ENCODE peak calls at places on chromosome X, in five cellular contexts. K is neural progenitor cell, A is MM.1S, J is GM23338, D is A673. Q is an unnamed sample.
A peak's percentile ranks its signal among the peaks of the same experiment; 100 is the strongest.

GRCh38 chrX:55099162-55099561 is 10.3 kb downstream of the PAGE2 start:
- DNase-seq in K (no peak), A (no peak), J (no peak), D (no peak), Q (no peak)

GRCh38 chrX:97046861-97047260 is 163.2 kb downstream of the RPA4 start:
- DNase-seq in K (no peak), A (no peak), J (no peak), D (no peak), Q (no peak)

GRCh38 chrX:138754861-138755260 is 43.3 kb upstream of the FGF13 start:
- DNase-seq in K (no peak), A (no peak), J (no peak), D (no peak), Q (no peak)

GRCh38 chrX:12895856-12896255 is 10.6 kb upstream of the TLR8 start:
- DNase-seq in K (no peak), A (no peak), J (no peak), D (no peak), Q (no peak)

GRCh38 chrX:129845616-129846190 is 2.0 kb upstream of the ZDHHC9 start:
- DNase-seq in K (no peak), A (no peak), J (no peak), D (no peak), Q (no peak)

GRCh38 chrX:115134366-115134765 is 54.8 kb upstream of the RBMXL3 start:
- DNase-seq in K (no peak), A (no peak), J (no peak), D (no peak), Q (no peak)

GRCh38 chrX:118652717-118653116 is 74.7 kb upstream of the IL13RA1 start:
- DNase-seq in K (no peak), A (no peak), J (no peak), D (no peak), Q (no peak)

GRCh38 chrX:48790477-48790876 is 4.1 kb downstream of the GATA1 start:
- DNase-seq in K (no peak), A (no peak), J (no peak), D (no peak), Q (no peak)

GRCh38 chrX:128619490-128619889 is 567.3 kb upstream of the ACTRT1 start:
- DNase-seq in K (no peak), A (no peak), J (peak; percentile 24), D (no peak), Q (no peak)

GRCh38 chrX:12223650-12224049 is 85.4 kb downstream of the FRMPD4 start:
- DNase-seq in K (no peak), A (no peak), J (no peak), D (no peak), Q (no peak)

GRCh38 chrX:16511776-16512400 is 138.1 kb upstream of the S100G start:
- DNase-seq in K (no peak), A (no peak), J (no peak), D (no peak), Q (no peak)

GRCh38 chrX:30521440-30522182 is 56.0 kb downstream of the TASL start:
- DNase-seq in K (peak; percentile 25), A (no peak), J (no peak), D (peak; percentile 86), Q (peak; percentile 30)

GRCh38 chrX:126456136-126456535 is 96.5 kb downstream of the DCAF12L1 start:
- DNase-seq in K (no peak), A (no peak), J (peak; percentile 12), D (no peak), Q (no peak)

GRCh38 chrX:23333842-23334535 is 660 bp upstream of the PTCHD1 start:
- DNase-seq in K (peak; percentile 67), A (no peak), J (peak; percentile 63), D (peak; percentile 1), Q (no peak)

GRCh38 chrX:153670748-153671588 is 2.6 kb downstream of the PNCK start:
- DNase-seq in K (no peak), A (no peak), J (no peak), D (no peak), Q (no peak)

GRCh38 chrX:30795981-30796958 is 92.8 kb downstream of the TAB3 start:
- DNase-seq in K (no peak), A (no peak), J (no peak), D (no peak), Q (no peak)

GRCh38 chrX:133415276-133416105 is at the start of gene GPC4:
- DNase-seq in K (peak; percentile 74), A (peak; percentile 48), J (peak; percentile 86), D (peak; percentile 81), Q (no peak)

GRCh38 chrX:46957299-46957698 is 45.1 kb downstream of the JADE3 start:
- DNase-seq in K (no peak), A (no peak), J (no peak), D (peak; percentile 31), Q (no peak)

GRCh38 chrX:123339201-123339905 is 155.3 kb downstream of the GRIA3 start:
- DNase-seq in K (no peak), A (no peak), J (no peak), D (no peak), Q (no peak)

GRCh38 chrX:2320580-2321327 is 180.0 kb downstream of the DHRSX start:
- DNase-seq in K (no peak), A (no peak), J (no peak), D (no peak), Q (no peak)

GRCh38 chrX:5236096-5236495 is 992.6 kb downstream of the NLGN4X start:
- DNase-seq in K (peak; percentile 44), A (peak; percentile 74), J (peak; percentile 39), D (peak; percentile 68), Q (no peak)

GRCh38 chrX:12526296-12526695 is 264.9 kb upstream of the PRPS2 start:
- DNase-seq in K (peak; percentile 23), A (no peak), J (peak; percentile 11), D (no peak), Q (no peak)

GRCh38 chrX:147340947-147341346 is 526.4 kb upstream of the CXorf51A start:
- DNase-seq in K (no peak), A (no peak), J (no peak), D (no peak), Q (no peak)

GRCh38 chrX:133045986-133046385 is 50.9 kb downstream of the USP26 start:
- DNase-seq in K (peak; percentile 37), A (peak; percentile 13), J (peak; percentile 51), D (peak; percentile 35), Q (peak; percentile 1)

GRCh38 chrX:125004799-125005198 is 314.9 kb upstream of the TEX13C start:
- DNase-seq in K (no peak), A (no peak), J (no peak), D (no peak), Q (no peak)

GRCh38 chrX:144334577-144334976 is 450.7 kb downstream of the UBE2NL start:
- DNase-seq in K (peak; percentile 2), A (no peak), J (no peak), D (peak; percentile 3), Q (no peak)

GRCh38 chrX:41481264-41482109 is 34.3 kb downstream of the NYX start:
- DNase-seq in K (peak; percentile 50), A (no peak), J (peak; percentile 67), D (peak; percentile 12), Q (no peak)

GRCh38 chrX:21812628-21813027 is 26.8 kb upstream of the MBTPS2 start:
- DNase-seq in K (no peak), A (no peak), J (peak; percentile 48), D (no peak), Q (no peak)

GRCh38 chrX:21813612-21814368 is 25.6 kb upstream of the MBTPS2 start:
- DNase-seq in K (peak; percentile 3), A (no peak), J (peak; percentile 23), D (no peak), Q (no peak)

GRCh38 chrX:21806691-21807090 is 32.7 kb upstream of the MBTPS2 start:
- DNase-seq in K (no peak), A (no peak), J (no peak), D (peak; percentile 2), Q (no peak)

DNA sequence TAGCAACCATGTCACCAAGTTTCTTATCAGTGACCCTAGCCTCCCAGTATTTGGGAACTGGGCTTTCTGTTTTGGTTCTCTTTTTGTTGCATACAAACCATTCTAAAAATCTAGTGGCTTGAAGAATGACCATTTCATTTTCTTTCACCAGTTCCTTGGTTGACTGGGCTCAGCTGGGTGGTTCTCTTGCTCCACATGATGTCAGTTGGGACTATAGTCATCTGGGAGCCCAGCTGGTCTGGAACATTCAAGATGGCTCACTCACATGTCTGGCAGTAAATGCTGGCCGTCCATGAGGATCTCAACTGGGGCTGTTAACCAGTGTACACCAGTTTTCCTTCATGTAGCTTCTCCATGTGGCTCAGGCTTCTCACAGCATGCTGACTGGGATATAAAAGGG is 27.6 kb upstream of the MBTPS2 start:
- DNase-seq in K (no peak), A (no peak), J (no peak), D (no peak), Q (no peak)
- TF ChIP-seq EZH2 in K (no peak), A (no peak), J (no peak), D (no peak), Q (no peak)

GRCh38 chrX:67546496-67547423 is 2.9 kb downstream of the AR start:
- DNase-seq in K (peak; percentile 41), A (no peak), J (peak; percentile 45), D (no peak), Q (no peak)

GRCh38 chrX:67543818-67544217 is at the start of gene AR:
- DNase-seq in K (peak; percentile 84), A (no peak), J (peak; percentile 76), D (no peak), Q (no peak)

GRCh38 chrX:67545772-67546495 is 2.1 kb downstream of the AR start:
- DNase-seq in K (peak; percentile 49), A (no peak), J (peak; percentile 26), D (no peak), Q (no peak)

GRCh38 chrX:67544871-67545771 is 1.3 kb downstream of the AR start:
- DNase-seq in K (peak; percentile 48), A (no peak), J (peak; percentile 30), D (no peak), Q (no peak)

DNA sequence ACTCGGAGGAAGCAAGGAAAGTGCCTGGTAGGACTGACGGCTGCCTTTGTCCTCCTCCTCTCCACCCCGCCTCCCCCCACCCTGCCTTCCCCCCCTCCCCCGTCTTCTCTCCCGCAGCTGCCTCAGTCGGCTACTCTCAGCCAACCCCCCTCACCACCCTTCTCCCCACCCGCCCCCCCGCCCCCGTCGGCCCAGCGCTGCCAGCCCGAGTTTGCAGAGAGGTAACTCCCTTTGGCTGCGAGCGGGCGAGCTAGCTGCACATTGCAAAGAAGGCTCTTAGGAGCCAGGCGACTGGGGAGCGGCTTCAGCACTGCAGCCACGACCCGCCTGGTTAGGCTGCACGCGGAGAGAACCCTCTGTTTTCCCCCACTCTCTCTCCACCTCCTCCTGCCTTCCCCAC is 460 bp downstream of the AR start:
- DNase-seq in K (peak; percentile 67), A (peak; percentile 18), J (peak; percentile 31), D (no peak), Q (no peak)
- H3K27ac ChIP-seq in K (peak overlapping the region; percentile 92), A (no peak overlapping the region), J (no peak overlapping the region), D (no peak overlapping the region), Q (no peak overlapping the region)

GRCh38 chrX:53412441-53412840 is 10.0 kb downstream of the SMC1A start:
- DNase-seq in K (no peak), A (no peak), J (no peak), D (no peak), Q (no peak)
- H3K36me3 ChIP-seq in K (no peaks in the 10 kb centered on the region), A (no peaks in the 10 kb centered on the region), J (no peaks in the 10 kb centered on the region), D (peaks cover 74% of the 10 kb centered on the region), Q (peaks cover 76% of the 10 kb centered on the region)

GRCh38 chrX:149711545-149712236 is at the start of gene MAGEA11:
- DNase-seq in K (no peak), A (no peak), J (no peak), D (no peak), Q (no peak)

GRCh38 chrX:149704664-149705063 is 7.2 kb upstream of the MAGEA11 start:
- DNase-seq in K (no peak), A (no peak), J (no peak), D (no peak), Q (no peak)

GRCh38 chrX:149712831-149713230 is 971 bp downstream of the MAGEA11 start:
- DNase-seq in K (no peak), A (no peak), J (no peak), D (no peak), Q (no peak)

GRCh38 chrX:149707147-149707901 is 4.5 kb upstream of the MAGEA11 start:
- DNase-seq in K (no peak), A (no peak), J (no peak), D (no peak), Q (no peak)
- TF ChIP-seq EZH2 in K (no peak), A (no peak), J (no peak), D (no peak), Q (no peak)